ENCODE peak calls at places on chromosomes 7 and 10, in four cellular contexts. A, X, R and C are unnamed samples.

GRCh38 chr10:129441391-129442009 is 25.5 kb upstream of the MGMT start:
- DNase-seq in X (no peak), A (no peak), R (no peak), C (no peak)

GRCh38 chr7:115274-115911 is 77.0 kb upstream of the FAM20C start:
- DNase-seq in X (no peak), A (no peak), R (no peak), C (no peak)

GRCh38 chr10:127163632-127164031 is 32.8 kb downstream of the INSYN2A start:
- DNase-seq in X (no peak), R (no peak), A (no peak), C (no peak)

GRCh38 chr7:151699147-151699546 is 177.8 kb downstream of the PRKAG2 start:
- DNase-seq in R (peak), X (peak), A (no peak), C (no peak)

GRCh38 chr7:10237306-10237705 is 736.4 kb upstream of the PHF14 start:
- DNase-seq in A (no peak), X (peak), R (peak), C (no peak)

GRCh38 chr10:11986593-11987216 is 55.9 kb downstream of the UPF2 start:
- DNase-seq in X (peak), R (peak), A (peak), C (peak)

GRCh38 chr7:103771294-103771693 is 218.2 kb downstream of the RELN start:
- DNase-seq in A (no peak), R (no peak), X (no peak), C (no peak)

GRCh38 chr7:70432567-70433001 is 699.4 kb upstream of the GALNT17 start:
- DNase-seq in R (no peak), X (no peak), A (no peak), C (peak)

GRCh38 chr7:85587777-85588176 is 400.9 kb upstream of the SEMA3D start:
- DNase-seq in A (no peak), R (no peak), X (no peak), C (no peak)